ENCODE peak calls at places on chromosomes 7 and 10, in seven cellular contexts. One of them, this sample, is unnamed.

GRCh38 chr10:10626734-10627133 is 390.9 kb upstream of the CELF2 start:
- DNase-seq in PC-3: no peak
- DNase-seq in fibroblast of lung: no peak
- DNase-seq in sigmoid colon: no peak
- DNase-seq in prostate gland: no peak
- DNase-seq in OCI-LY7: no peak
- DNase-seq in body of pancreas: no peak
- DNase-seq in this sample: no peak

GRCh38 chr10:126421745-126422144 is 33.5 kb upstream of the ADAM12 start:
- DNase-seq in sigmoid colon: no peak
- DNase-seq in prostate gland: no peak
- DNase-seq in fibroblast of lung: peak
- DNase-seq in OCI-LY7: no peak
- DNase-seq in body of pancreas: no peak
- DNase-seq in PC-3: peak
- DNase-seq in this sample: no peak

GRCh38 chr10:33122014-33122788 is 164.2 kb upstream of the ITGB1 start:
- DNase-seq in body of pancreas: no peak
- DNase-seq in PC-3: peak
- DNase-seq in fibroblast of lung: peak
- DNase-seq in OCI-LY7: no peak
- DNase-seq in sigmoid colon: no peak
- DNase-seq in prostate gland: peak
- DNase-seq in this sample: no peak

GRCh38 chr7:94741179-94741578 is 85.2 kb upstream of the SGCE start:
- DNase-seq in PC-3: no peak
- DNase-seq in OCI-LY7: no peak
- DNase-seq in fibroblast of lung: peak
- DNase-seq in sigmoid colon: no peak
- DNase-seq in body of pancreas: no peak
- DNase-seq in prostate gland: no peak
- DNase-seq in this sample: no peak

GRCh38 chr10:31707578-31708411 is 220.8 kb downstream of the ARHGAP12 start:
- DNase-seq in PC-3: peak
- DNase-seq in body of pancreas: peak
- DNase-seq in sigmoid colon: peak
- DNase-seq in OCI-LY7: peak
- DNase-seq in fibroblast of lung: peak
- DNase-seq in prostate gland: no peak
- DNase-seq in this sample: no peak

GRCh38 chr10:117145019-117145418 is 6.9 kb upstream of the VAX1 start:
- DNase-seq in PC-3: no peak
- DNase-seq in body of pancreas: no peak
- DNase-seq in prostate gland: no peak
- DNase-seq in OCI-LY7: no peak
- DNase-seq in fibroblast of lung: no peak
- DNase-seq in sigmoid colon: no peak
- DNase-seq in this sample: no peak

GRCh38 chr7:17371656-17372524 is 73.4 kb downstream of the AHR start:
- DNase-seq in PC-3: peak
- DNase-seq in prostate gland: no peak
- DNase-seq in sigmoid colon: no peak
- DNase-seq in OCI-LY7: no peak
- DNase-seq in fibroblast of lung: peak
- DNase-seq in body of pancreas: no peak
- DNase-seq in this sample: no peak

GRCh38 chr7:30164567-30164966 is 29.8 kb downstream of the MTURN start:
- DNase-seq in PC-3: peak
- DNase-seq in prostate gland: peak
- DNase-seq in body of pancreas: peak
- DNase-seq in OCI-LY7: peak
- DNase-seq in sigmoid colon: no peak
- DNase-seq in fibroblast of lung: peak
- DNase-seq in this sample: no peak

GRCh38 chr10:77592946-77593636 is 44.5 kb downstream of the KCNMA1 start:
- DNase-seq in OCI-LY7: no peak
- DNase-seq in sigmoid colon: peak
- DNase-seq in body of pancreas: no peak
- DNase-seq in PC-3: peak
- DNase-seq in fibroblast of lung: peak
- DNase-seq in prostate gland: no peak
- DNase-seq in this sample: peak

GRCh38 chr7:53358301-53358700 is 322.9 kb downstream of the POM121L12 start:
- DNase-seq in body of pancreas: no peak
- DNase-seq in PC-3: no peak
- DNase-seq in prostate gland: no peak
- DNase-seq in OCI-LY7: no peak
- DNase-seq in fibroblast of lung: no peak
- DNase-seq in sigmoid colon: no peak
- DNase-seq in this sample: no peak

GRCh38 chr10:86250399-86250798 is 116.2 kb downstream of the GRID1 start:
- DNase-seq in OCI-LY7: no peak
- DNase-seq in fibroblast of lung: no peak
- DNase-seq in body of pancreas: no peak
- DNase-seq in PC-3: no peak
- DNase-seq in sigmoid colon: no peak
- DNase-seq in prostate gland: no peak
- DNase-seq in this sample: no peak

GRCh38 chr10:80460399-80461207 is 6.5 kb downstream of the TSPAN14 start:
- DNase-seq in PC-3: no peak
- DNase-seq in sigmoid colon: peak
- DNase-seq in OCI-LY7: no peak
- DNase-seq in fibroblast of lung: peak
- DNase-seq in prostate gland: peak
- DNase-seq in body of pancreas: peak
- DNase-seq in this sample: no peak

GRCh38 chr10:84076540-84077195 is 62.6 kb upstream of the GHITM start:
- DNase-seq in fibroblast of lung: no peak
- DNase-seq in body of pancreas: no peak
- DNase-seq in OCI-LY7: peak
- DNase-seq in prostate gland: no peak
- DNase-seq in PC-3: no peak
- DNase-seq in sigmoid colon: no peak
- DNase-seq in this sample: no peak

GRCh38 chr7:76211216-76211615 is 9.5 kb downstream of the SRRM3 start:
- DNase-seq in sigmoid colon: no peak
- DNase-seq in OCI-LY7: no peak
- DNase-seq in PC-3: no peak
- DNase-seq in prostate gland: no peak
- DNase-seq in fibroblast of lung: no peak
- DNase-seq in body of pancreas: no peak
- DNase-seq in this sample: no peak

GRCh38 chr7:156725074-156725473 is 84.5 kb downstream of the RNF32 start:
- DNase-seq in prostate gland: no peak
- DNase-seq in fibroblast of lung: peak
- DNase-seq in OCI-LY7: no peak
- DNase-seq in PC-3: peak
- DNase-seq in sigmoid colon: no peak
- DNase-seq in body of pancreas: no peak
- DNase-seq in this sample: no peak

GRCh38 chr7:29237483-29237882 is 42.9 kb downstream of the CHN2 start:
- DNase-seq in body of pancreas: no peak
- DNase-seq in OCI-LY7: no peak
- DNase-seq in sigmoid colon: no peak
- DNase-seq in PC-3: no peak
- DNase-seq in prostate gland: no peak
- DNase-seq in fibroblast of lung: no peak
- DNase-seq in this sample: no peak

GRCh38 chr10:79158402-79159097 is 89.8 kb downstream of the ZMIZ1 start:
- DNase-seq in sigmoid colon: no peak
- DNase-seq in body of pancreas: no peak
- DNase-seq in prostate gland: no peak
- DNase-seq in PC-3: peak
- DNase-seq in fibroblast of lung: no peak
- DNase-seq in OCI-LY7: no peak
- DNase-seq in this sample: no peak

GRCh38 chr7:66352071-66352470 is 146.9 kb downstream of the TPST1 start:
- DNase-seq in body of pancreas: peak
- DNase-seq in OCI-LY7: no peak
- DNase-seq in prostate gland: no peak
- DNase-seq in fibroblast of lung: no peak
- DNase-seq in sigmoid colon: no peak
- DNase-seq in PC-3: no peak
- DNase-seq in this sample: no peak

GRCh38 chr7:23918856-23919255 is 208.8 kb downstream of the STK31 start:
- DNase-seq in body of pancreas: no peak
- DNase-seq in fibroblast of lung: peak
- DNase-seq in PC-3: no peak
- DNase-seq in prostate gland: no peak
- DNase-seq in OCI-LY7: no peak
- DNase-seq in sigmoid colon: no peak
- DNase-seq in this sample: no peak

GRCh38 chr7:123024989-123025758 is 29.7 kb upstream of the TAS2R16 start:
- DNase-seq in prostate gland: no peak
- DNase-seq in sigmoid colon: no peak
- DNase-seq in PC-3: peak
- DNase-seq in OCI-LY7: no peak
- DNase-seq in body of pancreas: no peak
- DNase-seq in fibroblast of lung: peak
- DNase-seq in this sample: no peak

GRCh38 chr7:85535974-85536729 is 349.3 kb upstream of the SEMA3D start:
- DNase-seq in PC-3: no peak
- DNase-seq in body of pancreas: no peak
- DNase-seq in sigmoid colon: no peak
- DNase-seq in fibroblast of lung: no peak
- DNase-seq in prostate gland: no peak
- DNase-seq in OCI-LY7: no peak
- DNase-seq in this sample: no peak

GRCh38 chr7:155834486-155835048 is 22.3 kb upstream of the SHH start:
- DNase-seq in fibroblast of lung: no peak
- DNase-seq in OCI-LY7: no peak
- DNase-seq in prostate gland: no peak
- DNase-seq in PC-3: no peak
- DNase-seq in body of pancreas: no peak
- DNase-seq in sigmoid colon: peak
- DNase-seq in this sample: no peak

GRCh38 chr10:5633166-5633565 is 33.2 kb downstream of the ASB13 start:
- DNase-seq in body of pancreas: no peak
- DNase-seq in sigmoid colon: no peak
- DNase-seq in prostate gland: no peak
- DNase-seq in PC-3: no peak
- DNase-seq in fibroblast of lung: no peak
- DNase-seq in OCI-LY7: no peak
- DNase-seq in this sample: no peak

GRCh38 chr10:89431977-89432376 is 17.6 kb downstream of the IFIT5 start:
- DNase-seq in sigmoid colon: no peak
- DNase-seq in fibroblast of lung: peak
- DNase-seq in prostate gland: no peak
- DNase-seq in OCI-LY7: no peak
- DNase-seq in body of pancreas: peak
- DNase-seq in PC-3: peak
- DNase-seq in this sample: no peak

GRCh38 chr7:2541291-2542010 is 13.9 kb downstream of the BRAT1 start:
- DNase-seq in PC-3: no peak
- DNase-seq in sigmoid colon: peak
- DNase-seq in prostate gland: no peak
- DNase-seq in OCI-LY7: no peak
- DNase-seq in fibroblast of lung: no peak
- DNase-seq in body of pancreas: no peak
- DNase-seq in this sample: no peak

GRCh38 chr10:15325243-15326002 is 45.7 kb downstream of the FAM171A1 start:
- DNase-seq in PC-3: peak
- DNase-seq in OCI-LY7: no peak
- DNase-seq in prostate gland: no peak
- DNase-seq in body of pancreas: no peak
- DNase-seq in fibroblast of lung: peak
- DNase-seq in sigmoid colon: no peak
- DNase-seq in this sample: no peak

DNA sequence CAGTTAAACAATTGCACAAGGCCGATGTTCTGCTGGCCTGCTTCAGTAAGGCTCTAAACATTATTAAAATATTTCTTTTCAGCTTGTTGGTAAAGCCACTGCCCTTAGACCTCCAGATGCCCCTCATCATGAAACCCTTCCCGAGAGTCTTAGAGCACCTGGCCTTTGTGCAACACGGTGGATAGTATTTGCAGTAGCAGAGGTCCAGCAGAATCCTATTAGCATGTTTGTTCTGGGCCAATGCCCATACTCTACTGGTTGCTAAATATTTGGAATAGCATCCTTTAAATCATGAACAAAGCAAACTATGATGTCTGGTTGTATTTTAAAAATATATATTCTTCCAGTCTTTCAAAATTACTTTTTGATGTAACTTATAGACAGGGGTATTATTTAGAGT is 584.6 kb downstream of the CNTNAP2 start:
- DNase-seq in sigmoid colon: no peak
- DNase-seq in fibroblast of lung: peak
- DNase-seq in OCI-LY7: no peak
- DNase-seq in PC-3: no peak
- DNase-seq in prostate gland: peak
- DNase-seq in body of pancreas: peak
- DNase-seq in this sample: no peak
- H3K4me3 ChIP-seq in sigmoid colon: no peak
- H3K4me3 ChIP-seq in fibroblast of lung: no peak
- H3K4me3 ChIP-seq in OCI-LY7: no peak
- H3K4me3 ChIP-seq in PC-3: no peak
- H3K4me3 ChIP-seq in prostate gland: no peak
- H3K4me3 ChIP-seq in body of pancreas: no peak
- H3K4me3 ChIP-seq in this sample: no peak

DNA sequence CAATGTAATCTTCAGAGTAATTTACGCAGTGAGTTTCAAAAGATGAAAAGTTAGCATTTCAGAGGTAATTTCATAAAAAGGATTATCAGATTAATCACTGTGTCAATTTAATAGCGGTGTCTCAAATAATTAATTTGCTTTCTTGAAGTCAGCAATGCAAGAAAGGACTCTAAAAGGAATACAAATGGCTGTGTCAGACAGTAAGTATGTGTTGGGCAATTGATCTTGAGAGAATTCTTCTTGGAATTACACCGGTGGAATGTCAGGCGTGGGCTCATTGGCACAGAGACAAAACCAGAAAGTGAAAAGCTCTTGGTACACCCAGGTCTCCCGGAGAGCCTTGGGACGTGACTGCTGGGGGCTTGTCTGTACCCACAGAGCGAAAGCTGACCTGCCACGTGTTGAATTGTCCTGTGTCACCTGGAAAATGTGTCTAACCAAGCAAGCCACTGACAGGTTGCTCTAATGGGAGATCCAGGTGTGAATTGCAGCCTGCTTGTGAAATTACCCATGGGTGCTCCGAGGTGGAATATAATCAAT is 60.5 kb downstream of the TMEM209 start:
- DNase-seq in body of pancreas: peak
- DNase-seq in sigmoid colon: no peak
- DNase-seq in OCI-LY7: no peak
- DNase-seq in PC-3: peak
- DNase-seq in prostate gland: no peak
- DNase-seq in fibroblast of lung: no peak
- DNase-seq in this sample: no peak
- H3K27ac ChIP-seq in body of pancreas: peak
- H3K27ac ChIP-seq in sigmoid colon: no peak
- H3K27ac ChIP-seq in OCI-LY7: no peak
- H3K27ac ChIP-seq in PC-3: no peak
- H3K27ac ChIP-seq in prostate gland: no peak
- H3K27ac ChIP-seq in fibroblast of lung: no peak
- H3K27ac ChIP-seq in this sample: no peak

GRCh38 chr7:21981524-21981923 is 35.8 kb upstream of the CDCA7L start:
- DNase-seq in OCI-LY7: no peak
- DNase-seq in prostate gland: no peak
- DNase-seq in sigmoid colon: no peak
- DNase-seq in body of pancreas: no peak
- DNase-seq in fibroblast of lung: no peak
- DNase-seq in PC-3: no peak
- DNase-seq in this sample: no peak
- TF ChIP-seq CTCF in OCI-LY7: peak
- TF ChIP-seq CTCF in prostate gland: no peak
- TF ChIP-seq CTCF in sigmoid colon: no peak
- TF ChIP-seq CTCF in body of pancreas: no peak
- TF ChIP-seq CTCF in fibroblast of lung: no peak
- TF ChIP-seq CTCF in PC-3: no peak
- TF ChIP-seq CTCF in this sample: no peak

GRCh38 chr7:27115161-27116018 is 12.9 kb upstream of the HOXA2 start:
- DNase-seq in body of pancreas: no peak
- DNase-seq in fibroblast of lung: peak
- DNase-seq in prostate gland: peak
- DNase-seq in sigmoid colon: peak
- DNase-seq in PC-3: peak
- DNase-seq in OCI-LY7: no peak
- DNase-seq in this sample: peak
- H3K4me3 ChIP-seq in body of pancreas: no peak
- H3K4me3 ChIP-seq in fibroblast of lung: peak
- H3K4me3 ChIP-seq in prostate gland: peak
- H3K4me3 ChIP-seq in sigmoid colon: peak
- H3K4me3 ChIP-seq in PC-3: peak
- H3K4me3 ChIP-seq in OCI-LY7: no peak
- H3K4me3 ChIP-seq in this sample: peak

This sample was measured in coronary artery.